ENCODE peak calls at places on chromosomes 2 and 18, in six cellular contexts. E is SK-N-SH, P is K562, T is GM12878, Q is HepG2, A is H1. K is an unnamed sample. For H3K27me3, the result is how much of the 10 kb centered on the place peaks cover.

GRCh38 chr2:11508279-11508678 is 25.6 kb upstream of the GREB1 start:
- DNase-seq in A (no peak), Q (no peak), E (no peak), T (no peak), P (no peak), K (no peak)

GRCh38 chr2:111071480-111072143 is 49.1 kb upstream of the BCL2L11 start:
- DNase-seq in P (no peak), A (no peak), Q (no peak), T (peak), E (no peak), K (no peak)

GRCh38 chr2:133085646-133086045 is 415.6 kb upstream of the LYPD1 start:
- DNase-seq in E (peak), Q (no peak), P (no peak), A (no peak), T (no peak), K (no peak)

GRCh38 chr2:234218261-234219180 is 168.0 kb downstream of the SPP2 start:
- DNase-seq in Q (no peak), E (peak), P (no peak), T (no peak), A (no peak), K (no peak)

GRCh38 chr2:129712586-129712985 is 266.9 kb upstream of the RAB6C start:
- DNase-seq in Q (no peak), E (no peak), P (no peak), A (no peak), T (no peak), K (no peak)

GRCh38 chr2:129627437-129627836 is 352.0 kb upstream of the RAB6C start:
- DNase-seq in Q (no peak), T (no peak), P (no peak), E (no peak), A (no peak), K (no peak)

GRCh38 chr2:160269803-160270570 is 69.9 kb upstream of the ITGB6 start:
- DNase-seq in A (peak), E (peak), P (peak), T (peak), Q (peak), K (peak)

GRCh38 chr18:35770360-35770759 is 188.8 kb downstream of the GALNT1 start:
- DNase-seq in P (no peak), Q (no peak), T (no peak), A (no peak), E (no peak), K (peak)

GRCh38 chr2:33225350-33225749 is 251.1 kb upstream of the RASGRP3 start:
- DNase-seq in Q (no peak), A (no peak), E (no peak), P (peak), T (no peak), K (no peak)

GRCh38 chr2:137913169-137913568 is 51.1 kb upstream of the HNMT start:
- DNase-seq in Q (no peak), P (no peak), T (no peak), E (no peak), A (no peak), K (no peak)

GRCh38 chr2:197311521-197312033 is 997 bp upstream of the ANKRD44 start:
- DNase-seq in E (peak), T (no peak), Q (peak), P (no peak), A (no peak), K (no peak)

GRCh38 chr2:72572501-72572900 is 253.3 kb downstream of the EXOC6B start:
- DNase-seq in P (no peak), Q (no peak), A (no peak), E (no peak), T (no peak), K (no peak)

GRCh38 chr18:76492669-76493212 is 2.3 kb downstream of the ZNF516 start:
- DNase-seq in P (peak), A (peak), E (peak), Q (peak), T (peak), K (peak)
- TF ChIP-seq POLR2AphosphoS5 in P (no peak), A (peak), E (peak), Q (peak), T (peak), K (peak)

GRCh38 chr2:174344716-174345472 is 10.1 kb downstream of the SP9 start:
- DNase-seq in E (no peak), T (no peak), Q (peak), A (peak), P (peak), K (no peak)
- H3K27me3 ChIP-seq in E (under half), T (under half), Q (under half), A (half or more), P (under half), K (under half)

GRCh38 chr18:61896118-61896517 is 3.3 kb upstream of the RNF152 start:
- DNase-seq in Q (no peak), P (no peak), T (no peak), A (no peak), E (no peak), K (no peak)

GRCh38 chr18:61898576-61899205 is 5.9 kb upstream of the RNF152 start:
- DNase-seq in A (no peak), T (no peak), Q (peak), P (no peak), E (no peak), K (no peak)

GRCh38 chr18:61896767-61897166 is 4.0 kb upstream of the RNF152 start:
- DNase-seq in A (no peak), P (no peak), E (peak), T (no peak), Q (no peak), K (no peak)

GRCh38 chr18:61901334-61901986 is 8.7 kb upstream of the RNF152 start:
- DNase-seq in P (peak), A (peak), T (peak), Q (peak), E (peak), K (peak)

GRCh38 chr18:61900504-61901281 is 7.9 kb upstream of the RNF152 start:
- DNase-seq in E (no peak), T (no peak), A (no peak), P (no peak), Q (no peak), K (no peak)
- TF ChIP-seq GABPA in E (no peak), T (no peak), A (no peak), P (no peak), Q (no peak), K (no peak)

GRCh38 chr18:26618130-26618529 is 69.8 kb upstream of the KCTD1 start:
- DNase-seq in A (no peak), P (no peak), T (no peak), E (no peak), Q (no peak), K (no peak)

GRCh38 chr18:26624443-26624842 is 76.1 kb upstream of the KCTD1 start:
- DNase-seq in P (no peak), A (no peak), T (no peak), E (no peak), Q (no peak), K (no peak)

GRCh38 chr18:26619350-26619749 is 71.0 kb upstream of the KCTD1 start:
- DNase-seq in Q (no peak), A (no peak), P (no peak), T (no peak), E (no peak), K (no peak)

GRCh38 chr18:26617151-26617554 is 68.8 kb upstream of the KCTD1 start:
- DNase-seq in P (no peak), T (no peak), A (no peak), Q (peak), E (no peak), K (no peak)

DNA sequence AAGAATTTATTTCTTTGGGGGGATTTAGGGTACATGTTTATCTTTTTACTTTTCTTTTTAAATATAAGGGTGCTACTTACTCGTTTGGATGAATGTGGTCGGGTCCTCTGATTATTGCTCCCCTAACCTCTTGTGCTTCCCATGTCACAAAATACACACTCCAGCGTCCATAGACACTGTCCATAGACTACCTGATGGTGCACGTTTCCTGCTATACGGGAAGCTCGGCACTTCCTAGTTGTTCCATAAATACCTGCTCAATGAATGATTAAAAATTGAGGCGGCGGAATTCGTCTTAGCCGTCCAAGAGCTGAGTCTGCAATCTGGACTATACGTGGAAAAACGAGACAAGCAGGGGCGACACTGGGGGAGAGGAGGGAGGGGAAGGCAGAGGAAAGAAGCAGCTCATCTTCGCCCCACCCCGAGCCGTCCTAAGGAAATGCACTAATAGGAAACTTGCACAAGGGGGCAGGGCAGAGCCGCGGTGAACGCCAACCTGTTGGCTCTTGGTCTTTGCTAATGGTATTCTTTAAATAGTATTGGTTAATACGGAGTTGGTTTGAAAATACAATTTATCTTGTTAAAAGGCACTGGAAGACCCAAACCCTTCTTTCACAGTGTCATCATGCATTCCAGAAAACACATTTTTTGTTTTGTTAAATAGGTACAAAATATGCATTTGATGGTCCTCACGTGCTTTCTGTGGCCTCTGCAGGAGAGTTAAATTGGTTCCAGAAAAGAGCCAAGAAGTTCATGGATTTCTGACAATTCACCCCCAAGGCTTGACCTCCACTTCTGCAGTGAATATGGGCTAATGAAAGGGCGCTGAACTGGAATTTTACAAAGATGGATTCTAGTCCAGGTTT is 73.0 kb upstream of the KCTD1 start:
- DNase-seq in T (no peak), A (peak), Q (peak), E (peak), P (peak), K (peak)
- TF ChIP-seq POLR2AphosphoS5 in T (no peak), A (no peak), Q (no peak), E (no peak), P (no peak), K (no peak)

GRCh38 chr2:26952374-26952773 is 18.1 kb upstream of the MAPRE3 start:
- DNase-seq in T (no peak), E (no peak), P (no peak), A (no peak), Q (no peak), K (no peak)
- H3K27me3 ChIP-seq in T (under half), E (half or more), P (half or more), A (under half), Q (under half), K (under half)

GRCh38 chr2:46446871-46447568 is 32.3 kb upstream of the TMEM247 start:
- DNase-seq in E (no peak), T (no peak), A (no peak), P (no peak), Q (no peak), K (no peak)
- TF ChIP-seq GABPA in E (no peak), T (no peak), A (no peak), P (no peak), Q (no peak), K (no peak)

GRCh38 chr2:221502270-221502973 is 69.7 kb downstream of the EPHA4 start:
- DNase-seq in T (no peak), A (no peak), E (no peak), P (no peak), Q (no peak), K (no peak)
- TF ChIP-seq POLR2AphosphoS5 in T (no peak), A (no peak), E (no peak), P (no peak), Q (no peak), K (no peak)

GRCh38 chr18:7233398-7233797 is 2.5 kb downstream of the LRRC30 start:
- DNase-seq in E (no peak), P (no peak), T (no peak), A (no peak), Q (no peak), K (no peak)
- H3K27me3 ChIP-seq in E (under half), P (under half), T (under half), A (under half), Q (under half), K (under half)